ENCODE peak calls at places on chromosomes 6 and 20, in ten cellular contexts. One of them, this sample, is unnamed.

GRCh38 chr20:32234135-32234808 is 26.6 kb downstream of the POFUT1 start:
- DNase-seq in HepG2: no peak
- DNase-seq in heart right ventricle: no peak
- DNase-seq in fibroblast of lung: no peak
- DNase-seq in psoas muscle: no peak
- DNase-seq in ovary: no peak
- DNase-seq in IMR-90: no peak
- DNase-seq in tibial artery: no peak
- DNase-seq in GM23338: no peak
- DNase-seq in PC-9: no peak
- DNase-seq in this sample: no peak

GRCh38 chr6:169046483-169047192 is 207.0 kb downstream of the THBS2 start:
- DNase-seq in HepG2: no peak
- DNase-seq in heart right ventricle: no peak
- DNase-seq in fibroblast of lung: peak; percentile 55
- DNase-seq in psoas muscle: no peak
- DNase-seq in ovary: no peak
- DNase-seq in IMR-90: peak; percentile 56
- DNase-seq in tibial artery: peak; percentile 92
- DNase-seq in GM23338: no peak
- DNase-seq in PC-9: no peak
- DNase-seq in this sample: no peak

GRCh38 chr6:168451805-168452204 is 10.8 kb downstream of the SMOC2 start:
- DNase-seq in HepG2: no peak
- DNase-seq in heart right ventricle: no peak
- DNase-seq in fibroblast of lung: no peak
- DNase-seq in psoas muscle: no peak
- DNase-seq in ovary: no peak
- DNase-seq in IMR-90: no peak
- DNase-seq in tibial artery: no peak
- DNase-seq in GM23338: peak; percentile 72
- DNase-seq in PC-9: no peak
- DNase-seq in this sample: no peak

GRCh38 chr6:116111552-116112528 is 11.2 kb downstream of the NT5DC1 start:
- DNase-seq in HepG2: peak; percentile 60
- DNase-seq in heart right ventricle: no peak
- DNase-seq in fibroblast of lung: peak; percentile 35
- DNase-seq in psoas muscle: no peak
- DNase-seq in ovary: no peak
- DNase-seq in IMR-90: peak; percentile 44
- DNase-seq in tibial artery: no peak
- DNase-seq in GM23338: peak; percentile 84
- DNase-seq in PC-9: peak; percentile 28
- DNase-seq in this sample: no peak

GRCh38 chr6:63572733-63573139 is 456 bp downstream of the LOC128125822 start:
- DNase-seq in HepG2: no peak
- DNase-seq in heart right ventricle: no peak
- DNase-seq in fibroblast of lung: no peak
- DNase-seq in psoas muscle: no peak
- DNase-seq in ovary: no peak
- DNase-seq in IMR-90: no peak
- DNase-seq in tibial artery: peak; percentile 65
- DNase-seq in GM23338: no peak
- DNase-seq in PC-9: no peak
- DNase-seq in this sample: no peak

GRCh38 chr6:39428152-39428551 is 105.7 kb upstream of the KCNK16 start:
- DNase-seq in HepG2: no peak
- DNase-seq in heart right ventricle: no peak
- DNase-seq in fibroblast of lung: no peak
- DNase-seq in psoas muscle: no peak
- DNase-seq in ovary: no peak
- DNase-seq in IMR-90: no peak
- DNase-seq in tibial artery: no peak
- DNase-seq in GM23338: no peak
- DNase-seq in PC-9: no peak
- DNase-seq in this sample: no peak

GRCh38 chr6:22613695-22614094 is 44.3 kb downstream of the HDGFL1 start:
- DNase-seq in HepG2: no peak
- DNase-seq in heart right ventricle: no peak
- DNase-seq in fibroblast of lung: peak; percentile 95
- DNase-seq in psoas muscle: no peak
- DNase-seq in ovary: no peak
- DNase-seq in IMR-90: peak; percentile 98
- DNase-seq in tibial artery: no peak
- DNase-seq in GM23338: no peak
- DNase-seq in PC-9: no peak
- DNase-seq in this sample: no peak

GRCh38 chr6:4008324-4009047 is 70.5 kb downstream of the FAM217A start:
- DNase-seq in HepG2: peak; percentile 86
- DNase-seq in heart right ventricle: no peak
- DNase-seq in fibroblast of lung: peak; percentile 83
- DNase-seq in psoas muscle: no peak
- DNase-seq in ovary: no peak
- DNase-seq in IMR-90: peak; percentile 92
- DNase-seq in tibial artery: no peak
- DNase-seq in GM23338: peak; percentile 35
- DNase-seq in PC-9: no peak
- DNase-seq in this sample: no peak

DNA sequence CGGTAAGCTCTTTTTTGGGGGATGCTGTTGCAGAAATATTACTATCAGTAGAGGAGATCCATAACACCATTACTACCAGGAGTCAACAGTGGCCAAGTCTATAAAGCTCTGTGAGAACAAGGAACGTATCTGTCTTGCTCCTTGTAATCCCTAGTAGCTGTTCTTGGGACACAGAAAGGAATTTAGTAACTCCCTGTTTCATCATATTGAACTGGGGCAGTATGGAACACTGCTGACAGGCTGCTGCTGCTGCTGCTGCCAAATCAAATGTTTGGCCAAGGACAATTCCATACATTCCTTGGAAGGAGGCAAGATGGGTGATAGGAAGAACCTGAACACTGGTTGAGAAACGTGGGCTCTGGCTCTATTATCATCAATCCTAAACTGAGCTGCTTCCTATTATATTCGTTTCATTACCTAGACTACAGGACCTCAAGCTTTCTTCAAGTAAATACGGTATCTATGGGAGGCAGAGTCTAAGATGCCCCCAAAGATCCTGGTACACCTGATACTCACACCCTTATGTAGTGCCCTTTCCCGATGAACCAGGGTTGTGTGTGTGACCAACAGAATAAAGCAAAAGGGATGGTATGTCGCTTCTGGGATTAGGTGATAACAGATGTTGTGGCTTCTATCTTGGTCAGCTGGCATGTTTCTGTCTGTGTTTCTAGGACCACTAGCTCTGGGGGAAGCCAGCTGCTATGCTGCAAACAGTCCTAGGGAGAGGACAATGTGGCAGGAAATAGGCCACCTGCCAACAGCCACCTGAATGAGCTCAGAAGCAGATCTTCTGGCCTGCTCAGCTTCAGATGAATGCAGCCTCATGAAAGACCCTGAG is 39.5 kb downstream of the ELOVL5 start:
- DNase-seq in HepG2: peak; percentile 56
- DNase-seq in heart right ventricle: no peak
- DNase-seq in fibroblast of lung: peak; percentile 69
- DNase-seq in psoas muscle: no peak
- DNase-seq in ovary: no peak
- DNase-seq in IMR-90: peak; percentile 65
- DNase-seq in tibial artery: no peak
- DNase-seq in GM23338: no peak
- DNase-seq in PC-9: no peak
- DNase-seq in this sample: no peak
- TF ChIP-seq CTCF in HepG2: no peak
- TF ChIP-seq CTCF in heart right ventricle: no peak
- TF ChIP-seq CTCF in fibroblast of lung: no peak
- TF ChIP-seq CTCF in psoas muscle: no peak
- TF ChIP-seq CTCF in ovary: no peak
- TF ChIP-seq CTCF in IMR-90: no peak
- TF ChIP-seq CTCF in tibial artery: no peak
- TF ChIP-seq CTCF in GM23338: no peak
- TF ChIP-seq CTCF in PC-9: no peak
- TF ChIP-seq CTCF in this sample: no peak

GRCh38 chr6:134992155-134992554 is 42.3 kb upstream of the ALDH8A1 start:
- DNase-seq in HepG2: no peak
- DNase-seq in heart right ventricle: no peak
- DNase-seq in fibroblast of lung: no peak
- DNase-seq in psoas muscle: no peak
- DNase-seq in ovary: no peak
- DNase-seq in IMR-90: no peak
- DNase-seq in tibial artery: no peak
- DNase-seq in GM23338: no peak
- DNase-seq in PC-9: no peak
- DNase-seq in this sample: no peak

GRCh38 chr6:134995536-134995935 is 45.6 kb upstream of the ALDH8A1 start:
- DNase-seq in HepG2: no peak
- DNase-seq in heart right ventricle: no peak
- DNase-seq in fibroblast of lung: no peak
- DNase-seq in psoas muscle: no peak
- DNase-seq in ovary: no peak
- DNase-seq in IMR-90: no peak
- DNase-seq in tibial artery: no peak
- DNase-seq in GM23338: no peak
- DNase-seq in PC-9: no peak
- DNase-seq in this sample: no peak

GRCh38 chr6:134984821-134985220 is 34.9 kb upstream of the ALDH8A1 start:
- DNase-seq in HepG2: no peak
- DNase-seq in heart right ventricle: no peak
- DNase-seq in fibroblast of lung: peak; percentile 41
- DNase-seq in psoas muscle: no peak
- DNase-seq in ovary: no peak
- DNase-seq in IMR-90: peak; percentile 67
- DNase-seq in tibial artery: no peak
- DNase-seq in GM23338: no peak
- DNase-seq in PC-9: no peak
- DNase-seq in this sample: no peak

GRCh38 chr6:134994431-134994830 is 44.5 kb upstream of the ALDH8A1 start:
- DNase-seq in HepG2: no peak
- DNase-seq in heart right ventricle: no peak
- DNase-seq in fibroblast of lung: no peak
- DNase-seq in psoas muscle: no peak
- DNase-seq in ovary: no peak
- DNase-seq in IMR-90: no peak
- DNase-seq in tibial artery: no peak
- DNase-seq in GM23338: no peak
- DNase-seq in PC-9: no peak
- DNase-seq in this sample: no peak

GRCh38 chr6:134990262-134990661 is 40.4 kb upstream of the ALDH8A1 start:
- DNase-seq in HepG2: no peak
- DNase-seq in heart right ventricle: no peak
- DNase-seq in fibroblast of lung: no peak
- DNase-seq in psoas muscle: no peak
- DNase-seq in ovary: no peak
- DNase-seq in IMR-90: no peak
- DNase-seq in tibial artery: no peak
- DNase-seq in GM23338: no peak
- DNase-seq in PC-9: no peak
- DNase-seq in this sample: no peak
- H3K36me3 ChIP-seq in HepG2: no peaks in the 10 kb centered on the region
- H3K36me3 ChIP-seq in heart right ventricle: peaks cover 68% of the 10 kb centered on the region
- H3K36me3 ChIP-seq in fibroblast of lung: no peaks in the 10 kb centered on the region
- H3K36me3 ChIP-seq in psoas muscle: no peaks in the 10 kb centered on the region
- H3K36me3 ChIP-seq in ovary: no peaks in the 10 kb centered on the region
- H3K36me3 ChIP-seq in IMR-90: peaks cover 8% of the 10 kb centered on the region
- H3K36me3 ChIP-seq in tibial artery: peaks cover 35% of the 10 kb centered on the region
- H3K36me3 ChIP-seq in GM23338: peaks cover 9% of the 10 kb centered on the region
- H3K36me3 ChIP-seq in PC-9: peaks cover 34% of the 10 kb centered on the region
- H3K36me3 ChIP-seq in this sample: peaks cover 4% of the 10 kb centered on the region

GRCh38 chr6:110338820-110339470 is 19.2 kb downstream of the METTL24 start:
- DNase-seq in HepG2: no peak
- DNase-seq in heart right ventricle: no peak
- DNase-seq in fibroblast of lung: no peak
- DNase-seq in psoas muscle: no peak
- DNase-seq in ovary: no peak
- DNase-seq in IMR-90: peak; percentile 37
- DNase-seq in tibial artery: no peak
- DNase-seq in GM23338: no peak
- DNase-seq in PC-9: no peak
- DNase-seq in this sample: no peak

GRCh38 chr6:110345025-110345424 is 13.1 kb downstream of the METTL24 start:
- DNase-seq in HepG2: no peak
- DNase-seq in heart right ventricle: no peak
- DNase-seq in fibroblast of lung: no peak
- DNase-seq in psoas muscle: no peak
- DNase-seq in ovary: no peak
- DNase-seq in IMR-90: no peak
- DNase-seq in tibial artery: no peak
- DNase-seq in GM23338: no peak
- DNase-seq in PC-9: no peak
- DNase-seq in this sample: no peak

GRCh38 chr6:110340566-110340965 is 17.6 kb downstream of the METTL24 start:
- DNase-seq in HepG2: no peak
- DNase-seq in heart right ventricle: no peak
- DNase-seq in fibroblast of lung: no peak
- DNase-seq in psoas muscle: no peak
- DNase-seq in ovary: no peak
- DNase-seq in IMR-90: no peak
- DNase-seq in tibial artery: no peak
- DNase-seq in GM23338: no peak
- DNase-seq in PC-9: no peak
- DNase-seq in this sample: no peak

GRCh38 chr6:110342759-110343158 is 15.4 kb downstream of the METTL24 start:
- DNase-seq in HepG2: no peak
- DNase-seq in heart right ventricle: no peak
- DNase-seq in fibroblast of lung: no peak
- DNase-seq in psoas muscle: no peak
- DNase-seq in ovary: no peak
- DNase-seq in IMR-90: no peak
- DNase-seq in tibial artery: no peak
- DNase-seq in GM23338: no peak
- DNase-seq in PC-9: no peak
- DNase-seq in this sample: no peak

GRCh38 chr6:110341671-110342304 is 16.4 kb downstream of the METTL24 start:
- DNase-seq in HepG2: peak; percentile 55
- DNase-seq in heart right ventricle: no peak
- DNase-seq in fibroblast of lung: no peak
- DNase-seq in psoas muscle: no peak
- DNase-seq in ovary: no peak
- DNase-seq in IMR-90: peak; percentile 32
- DNase-seq in tibial artery: no peak
- DNase-seq in GM23338: peak; percentile 79
- DNase-seq in PC-9: no peak
- DNase-seq in this sample: no peak
- TF ChIP-seq CTCF in HepG2: peak; percentile 82
- TF ChIP-seq CTCF in heart right ventricle: no peak
- TF ChIP-seq CTCF in fibroblast of lung: no peak
- TF ChIP-seq CTCF in psoas muscle: no peak
- TF ChIP-seq CTCF in ovary: no peak
- TF ChIP-seq CTCF in IMR-90: peak; percentile 39
- TF ChIP-seq CTCF in tibial artery: peak; percentile 13
- TF ChIP-seq CTCF in GM23338: peak; percentile 64
- TF ChIP-seq CTCF in PC-9: peak; percentile 52
- TF ChIP-seq CTCF in this sample: no peak

DNA sequence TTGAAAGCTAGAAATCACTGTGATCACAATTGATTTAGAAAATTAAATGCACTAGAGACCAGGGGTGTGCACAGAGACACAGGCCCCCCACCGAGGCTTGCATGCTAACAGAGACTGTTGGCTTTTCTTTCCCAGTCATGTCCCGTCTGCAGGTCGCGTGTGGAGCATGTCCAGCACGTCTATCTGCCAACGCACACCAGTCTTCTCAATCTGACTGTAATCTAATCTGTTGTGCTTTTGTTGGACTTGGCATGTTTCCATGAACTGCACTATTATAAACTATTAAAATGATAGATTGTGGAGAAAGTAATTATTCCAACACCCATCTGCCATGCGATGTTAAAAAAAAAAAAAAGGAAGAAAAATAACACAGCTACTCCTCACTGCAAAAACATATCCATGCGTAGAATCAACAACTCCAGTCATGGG is 17.7 kb downstream of the MYLIP start:
- DNase-seq in HepG2: no peak
- DNase-seq in heart right ventricle: no peak
- DNase-seq in fibroblast of lung: peak; percentile 51
- DNase-seq in psoas muscle: no peak
- DNase-seq in ovary: no peak
- DNase-seq in IMR-90: no peak
- DNase-seq in tibial artery: no peak
- DNase-seq in GM23338: no peak
- DNase-seq in PC-9: no peak
- DNase-seq in this sample: no peak
- H3K36me3 ChIP-seq in HepG2: peaks cover 7% of the 10 kb centered on the region
- H3K36me3 ChIP-seq in heart right ventricle: peaks cover 93% of the 10 kb centered on the region
- H3K36me3 ChIP-seq in fibroblast of lung: peaks cover 3% of the 10 kb centered on the region
- H3K36me3 ChIP-seq in psoas muscle: peaks cover 7% of the 10 kb centered on the region
- H3K36me3 ChIP-seq in ovary: no peaks in the 10 kb centered on the region
- H3K36me3 ChIP-seq in IMR-90: peaks cover 42% of the 10 kb centered on the region
- H3K36me3 ChIP-seq in tibial artery: peaks cover 87% of the 10 kb centered on the region
- H3K36me3 ChIP-seq in GM23338: peaks cover 54% of the 10 kb centered on the region
- H3K36me3 ChIP-seq in PC-9: peaks cover 57% of the 10 kb centered on the region
- H3K36me3 ChIP-seq in this sample: peaks cover 23% of the 10 kb centered on the region